ENCODE peak calls at places on chromosomes 5 and 9, in ten cellular contexts. L, F, B, O, K, C, I, W, X and U are unnamed samples.

GRCh38 chr5:169160405-169160901 is 140.5 kb downstream of the SLIT3 start:
- DNase-seq in W (no peak), I (peak; percentile 41), X (peak; percentile 64), F (no peak), O (no peak), C (peak; percentile 47), L (no peak), K (no peak), B (no peak), U (no peak)

GRCh38 chr5:151896041-151896691 is 28.5 kb downstream of the GLRA1 start:
- DNase-seq in B (no peak), O (peak; percentile 95), L (peak; percentile 39), W (no peak), K (peak; percentile 8), F (no peak), I (no peak), X (no peak), C (peak; percentile 58), U (peak; percentile 86)

GRCh38 chr5:106116682-106117081 is 1554.1 kb downstream of the EFNA5 start:
- DNase-seq in W (no peak), L (peak; percentile 87), O (no peak), I (no peak), C (no peak), F (no peak), B (no peak), K (no peak), X (no peak), U (no peak)

GRCh38 chr9:70901013-70901412 is 220.4 kb downstream of the TRPM3 start:
- DNase-seq in W (no peak), F (no peak), B (no peak), L (no peak), I (no peak), C (no peak), X (no peak), K (no peak), O (no peak), U (no peak)

GRCh38 chr9:78187763-78188495 is 47.9 kb upstream of the CEP78 start:
- DNase-seq in C (no peak), K (no peak), I (peak; percentile 18), B (no peak), W (peak; percentile 73), L (no peak), X (peak; percentile 65), O (no peak), F (no peak), U (no peak)

GRCh38 chr5:90868799-90869198 is 310.2 kb downstream of the ADGRV1 start:
- DNase-seq in W (no peak), B (no peak), C (no peak), L (no peak), F (no peak), O (no peak), I (no peak), X (no peak), K (no peak), U (no peak)

GRCh38 chr5:150486402-150487198 is 21.3 kb upstream of the NDST1 start:
- DNase-seq in C (peak; percentile 95), K (peak; percentile 90), O (peak; percentile 97), B (peak; percentile 18), L (peak; percentile 60), F (no peak), X (peak; percentile 70), W (peak; percentile 84), I (peak; percentile 87), U (peak; percentile 95)

GRCh38 chr5:172481011-172481410 is 26.7 kb upstream of the SH3PXD2B start:
- DNase-seq in X (no peak), C (no peak), K (no peak), W (no peak), I (no peak), O (no peak), F (no peak), B (no peak), L (no peak), U (no peak)

GRCh38 chr9:761155-761792 is 80.2 kb upstream of the DMRT1 start:
- DNase-seq in I (no peak), L (peak; percentile 56), C (no peak), K (peak; percentile 58), F (no peak), X (no peak), O (no peak), B (no peak), W (no peak), U (no peak)

GRCh38 chr5:115389074-115389798 is 92.8 kb upstream of the CCDC112 start:
- DNase-seq in F (no peak), B (no peak), O (no peak), I (peak; percentile 53), K (no peak), X (no peak), C (no peak), W (no peak), L (peak; percentile 91), U (no peak)

GRCh38 chr5:37739817-37740261 is 100.0 kb downstream of the GDNF start:
- DNase-seq in L (peak; percentile 79), B (no peak), X (no peak), W (no peak), F (no peak), C (no peak), K (no peak), I (no peak), O (no peak), U (no peak)

GRCh38 chr9:78552802-78553201 is 255.9 kb downstream of the PSAT1 start:
- DNase-seq in C (no peak), O (no peak), L (peak; percentile 40), B (no peak), X (no peak), I (no peak), K (no peak), W (no peak), F (no peak), U (no peak)

GRCh38 chr9:70043285-70043684 is 363 bp upstream of the MAMDC2 start:
- DNase-seq in W (no peak), F (peak; percentile 48), B (no peak), K (no peak), I (no peak), C (peak; percentile 90), L (no peak), X (no peak), O (peak; percentile 75), U (peak; percentile 77)

GRCh38 chr9:126470251-126470993 is 143.3 kb upstream of the LMX1B start:
- DNase-seq in O (no peak), B (no peak), W (no peak), C (no peak), F (no peak), K (no peak), I (no peak), L (no peak), X (peak; percentile 36), U (no peak)

GRCh38 chr9:126472931-126473330 is 140.8 kb upstream of the LMX1B start:
- DNase-seq in I (no peak), K (no peak), L (no peak), X (peak; percentile 32), B (no peak), O (no peak), F (no peak), C (no peak), W (no peak), U (no peak)

GRCh38 chr9:126472446-126472845 is 141.3 kb upstream of the LMX1B start:
- DNase-seq in O (no peak), L (no peak), C (no peak), I (no peak), X (no peak), K (no peak), W (no peak), B (no peak), F (no peak), U (no peak)

GRCh38 chr9:126468141-126468825 is 141.7 kb downstream of the MVB12B start:
- DNase-seq in L (no peak), I (no peak), X (peak; percentile 36), F (no peak), B (no peak), O (no peak), C (no peak), K (no peak), W (no peak), U (no peak)

DNA sequence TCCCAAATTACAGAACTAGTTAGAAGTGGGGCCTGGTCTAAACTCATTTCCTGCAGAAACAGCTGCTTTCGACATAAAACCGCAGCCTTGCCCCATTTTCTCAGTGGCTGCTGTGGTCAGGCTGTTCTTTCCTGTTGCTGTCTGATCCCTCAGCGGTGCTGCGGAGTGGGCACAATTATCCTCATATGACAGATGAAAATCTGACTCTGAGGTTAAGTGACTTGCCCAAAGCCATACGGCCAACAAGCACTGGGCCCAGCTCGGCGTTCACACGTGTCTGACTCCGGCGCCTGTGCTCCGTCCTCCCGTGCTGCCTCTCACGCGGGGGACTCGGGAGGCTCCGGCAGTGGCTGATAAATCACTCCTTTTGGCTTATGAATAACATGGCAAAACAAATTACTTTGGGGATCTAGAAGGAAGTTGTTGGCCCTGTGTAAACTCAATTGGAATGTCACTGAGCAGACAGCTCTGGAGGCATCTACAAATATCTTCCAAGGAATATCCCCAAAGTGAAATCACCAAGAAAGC is 142.6 kb upstream of the LMX1B start:
- DNase-seq in O (no peak), F (no peak), C (no peak), I (peak; percentile 52), B (peak; percentile 76), X (peak; percentile 88), L (peak; percentile 58), W (peak; percentile 87), K (no peak), U (no peak)
- H3K4me1 ChIP-seq in O (no peaks in the 10 kb centered on the region), F (peaks cover 5% of the 10 kb centered on the region), C (peaks cover 14% of the 10 kb centered on the region), I (no peaks in the 10 kb centered on the region), B (peaks cover 58% of the 10 kb centered on the region), X (no peaks in the 10 kb centered on the region), L (peaks cover 7% of the 10 kb centered on the region), W (peaks cover 43% of the 10 kb centered on the region), K (no peaks in the 10 kb centered on the region), U (peaks cover 6% of the 10 kb centered on the region)

GRCh38 chr5:157160001-157160400 is 6.1 kb downstream of the GARIN3 start:
- DNase-seq in B (peak; percentile 33), L (no peak), X (no peak), K (no peak), C (no peak), O (no peak), W (no peak), I (no peak), F (no peak), U (no peak)
- H3K4me1 ChIP-seq in B (peaks cover 45% of the 10 kb centered on the region), L (no peaks in the 10 kb centered on the region), X (no peaks in the 10 kb centered on the region), K (no peaks in the 10 kb centered on the region), C (no peaks in the 10 kb centered on the region), O (no peaks in the 10 kb centered on the region), W (no peaks in the 10 kb centered on the region), I (no peaks in the 10 kb centered on the region), F (no peaks in the 10 kb centered on the region), U (no peaks in the 10 kb centered on the region)

GRCh38 chr9:124373851-124374250 is 41.4 kb downstream of the PSMB7 start:
- DNase-seq in C (no peak), X (no peak), W (no peak), B (no peak), L (no peak), I (no peak), K (no peak), O (no peak), F (no peak), U (no peak)
- H3K4me1 ChIP-seq in C (no peaks in the 10 kb centered on the region), X (peaks cover 4% of the 10 kb centered on the region), W (peaks cover 15% of the 10 kb centered on the region), B (no peaks in the 10 kb centered on the region), L (no peaks in the 10 kb centered on the region), I (peaks cover 8% of the 10 kb centered on the region), K (no peaks in the 10 kb centered on the region), O (no peaks in the 10 kb centered on the region), F (peaks cover 5% of the 10 kb centered on the region), U (no peaks in the 10 kb centered on the region)

GRCh38 chr9:95071925-95072324 is 245.6 kb downstream of the FANCC start:
- DNase-seq in O (no peak), X (no peak), B (no peak), C (no peak), I (no peak), K (no peak), L (no peak), W (no peak), F (no peak), U (no peak)
- H3K4me1 ChIP-seq in O (peaks cover 3% of the 10 kb centered on the region), X (peaks cover 7% of the 10 kb centered on the region), B (no peaks in the 10 kb centered on the region), C (peaks cover 11% of the 10 kb centered on the region), I (peaks cover 95% of the 10 kb centered on the region), K (peaks cover 40% of the 10 kb centered on the region), L (peaks cover 19% of the 10 kb centered on the region), W (peaks cover 59% of the 10 kb centered on the region), F (peaks cover under 1% of the 10 kb centered on the region), U (peaks cover 2% of the 10 kb centered on the region)